ENCODE peak calls at places on chromosomes 16 and 17, in five cellular contexts. E is hepatocyte, S is PC-3, I is GM23338, R is A673. G is an unnamed sample.
A peak's percentile ranks its signal among the peaks of the same experiment; 100 is the strongest.

GRCh38 chr17:3693829-3694231 is 2.1 kb downstream of the P2RX5 start:
- DNase-seq in S (no peak), R (no peak), E (no peak), I (no peak), G (peak; percentile 24)

GRCh38 chr17:7922499-7923289 is 6.6 kb upstream of the RNF227 start:
- DNase-seq in E (peak; percentile 91), R (peak; percentile 35), S (no peak), I (peak; percentile 94), G (peak; percentile 62)

GRCh38 chr17:27473190-27473747 is 17.0 kb downstream of the KSR1 start:
- DNase-seq in E (no peak), R (no peak), S (no peak), I (no peak), G (no peak)

GRCh38 chr17:44000871-44001460 is 3.5 kb upstream of the NAGS start:
- DNase-seq in S (no peak), I (no peak), E (no peak), R (no peak), G (no peak)

GRCh38 chr16:89798832-89799370 is 17.5 kb downstream of the FANCA start:
- DNase-seq in E (no peak), S (no peak), R (no peak), I (no peak), G (no peak)

GRCh38 chr17:29918922-29919856 is 10.8 kb downstream of the SSH2 start:
- DNase-seq in E (no peak), S (peak; percentile 35), R (no peak), I (no peak), G (no peak)

GRCh38 chr17:49676276-49676868 is 1.5 kb downstream of the SPOP start:
- DNase-seq in I (peak; percentile 59), E (no peak), R (peak; percentile 25), S (no peak), G (peak; percentile 92)

GRCh38 chr16:87244646-87245197 is 72.5 kb downstream of the C16orf95 start:
- DNase-seq in S (no peak), I (no peak), E (no peak), R (no peak), G (no peak)

GRCh38 chr16:21184834-21185233 is 26.4 kb downstream of the LDAF1 start:
- DNase-seq in I (no peak), S (no peak), E (no peak), R (no peak), G (no peak)

GRCh38 chr16:60989592-60989991 is 1046.6 kb downstream of the CDH8 start:
- DNase-seq in S (no peak), I (no peak), R (peak; percentile 45), E (no peak), G (no peak)

DNA sequence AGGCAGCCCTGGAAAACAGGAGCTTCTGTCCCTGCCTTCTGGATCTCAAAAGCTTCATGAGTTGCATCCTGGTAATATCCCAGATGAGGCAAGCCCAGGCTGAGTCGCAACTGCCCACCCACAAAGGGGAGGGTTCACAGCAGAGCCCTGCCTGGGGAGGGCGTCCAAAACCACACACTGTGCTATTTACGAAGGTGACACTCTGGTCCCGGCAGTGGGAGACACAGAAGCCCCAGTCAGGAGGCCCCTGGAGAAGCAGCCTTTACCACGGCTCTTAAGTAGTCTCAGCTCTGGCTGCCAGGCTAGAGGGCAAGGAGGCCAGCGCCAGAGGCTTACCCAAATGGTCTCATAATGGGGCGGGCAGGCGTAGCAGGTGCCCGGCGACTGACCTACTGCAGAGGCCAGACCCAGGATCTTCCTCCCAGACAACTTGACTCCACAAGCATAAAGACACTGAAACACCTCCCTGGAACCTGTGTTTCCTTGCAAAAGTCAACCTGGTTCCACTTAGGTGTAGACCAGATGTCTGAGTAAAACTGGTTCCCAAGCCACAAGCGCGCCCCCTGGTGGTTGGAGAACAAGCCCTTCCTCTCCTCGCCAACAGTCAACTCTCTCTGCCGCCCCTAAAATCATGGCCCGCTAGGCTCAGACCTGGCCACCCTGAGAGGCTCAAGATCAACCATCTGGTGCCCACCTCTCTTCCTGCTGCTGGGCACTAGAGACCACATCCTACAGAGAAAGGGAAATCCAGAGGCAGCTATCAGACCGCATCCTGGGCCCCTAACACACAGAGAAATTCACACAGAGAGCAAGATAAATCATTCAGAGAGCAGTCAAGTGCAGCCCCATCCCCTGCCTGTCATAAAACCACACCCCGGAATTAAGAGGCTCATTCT is 5.2 kb downstream of the AXIN2 start:
- DNase-seq in E (peak; percentile 92), R (peak; percentile 83), S (peak; percentile 80), I (peak; percentile 94), G (peak; percentile 51)
- H3K4me3 ChIP-seq in E (no peak overlapping the region), R (no peak overlapping the region), S (no peak overlapping the region), I (peak overlapping the region; percentile 98), G (no peak overlapping the region)

GRCh38 chr17:6713918-6714271 is 726 bp upstream of the SLC13A5 start:
- DNase-seq in E (no peak), I (peak; percentile 53), S (no peak), R (no peak), G (no peak)

GRCh38 chr17:6714315-6714874 is 1.2 kb upstream of the SLC13A5 start:
- DNase-seq in I (no peak), R (no peak), S (no peak), E (no peak), G (no peak)

GRCh38 chr17:6712854-6713129 is 377 bp downstream of the SLC13A5 start:
- DNase-seq in R (no peak), S (no peak), E (no peak), I (no peak), G (no peak)

GRCh38 chr17:6712058-6712853 is 913 bp downstream of the SLC13A5 start:
- DNase-seq in R (peak; percentile 21), I (peak; percentile 78), E (peak; percentile 44), S (no peak), G (no peak)

DNA sequence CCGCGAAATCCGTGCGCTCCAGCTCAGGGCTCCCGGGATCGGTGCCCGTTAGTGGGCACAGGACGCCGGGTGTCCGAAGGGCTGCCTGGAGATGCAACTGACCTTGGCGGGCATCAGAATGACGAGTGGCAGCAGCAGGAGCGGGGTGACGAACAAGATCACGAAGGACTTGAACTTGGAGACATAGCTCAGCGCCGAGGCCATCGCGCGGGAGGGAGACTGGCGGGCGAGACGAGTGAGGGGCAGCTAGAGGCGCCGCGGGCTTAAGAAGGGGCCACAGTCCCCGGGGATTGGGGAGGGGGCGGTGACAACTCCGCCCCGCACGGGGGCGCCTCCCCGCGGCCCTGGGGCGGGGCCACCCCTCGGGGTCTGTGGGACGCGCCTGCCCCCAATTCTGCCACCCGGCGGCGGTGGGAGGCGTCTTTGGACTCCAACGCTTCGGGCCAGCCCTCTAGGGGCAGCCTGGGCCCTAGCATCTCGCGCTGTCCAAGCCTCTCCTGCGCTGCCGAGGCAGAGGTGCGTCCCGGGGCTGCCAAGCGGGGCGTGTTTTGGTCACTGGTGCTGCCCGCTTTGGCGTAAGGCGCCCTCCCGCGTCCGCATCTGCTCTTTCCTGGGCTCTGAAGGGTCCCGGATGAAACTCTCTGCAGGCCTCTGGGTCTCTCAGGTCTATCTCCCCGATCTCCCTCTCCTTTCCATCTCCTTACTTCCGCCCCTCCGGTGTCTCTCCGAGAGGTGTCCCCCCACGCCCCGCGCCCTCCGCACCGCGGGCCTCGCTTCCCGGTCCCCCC is at the start of gene SLC13A5:
- DNase-seq in R (peak; percentile 25), I (peak; percentile 91), S (no peak), E (peak; percentile 84), G (no peak)
- TF ChIP-seq EZH2 in R (peak; percentile 50), I (no peak), S (no peak), E (no peak), G (no peak)

GRCh38 chr17:9174779-9175574 is 153.7 kb downstream of the NTN1 start:
- DNase-seq in R (no peak), I (no peak), E (no peak), S (no peak), G (no peak)

GRCh38 chr17:9175700-9176467 is 154.6 kb downstream of the NTN1 start:
- DNase-seq in I (no peak), S (no peak), R (no peak), E (no peak), G (no peak)

GRCh38 chr17:9178319-9178718 is 157.0 kb downstream of the NTN1 start:
- DNase-seq in S (no peak), I (no peak), R (no peak), E (no peak), G (no peak)

GRCh38 chr17:9179602-9180001 is 158.3 kb downstream of the NTN1 start:
- DNase-seq in S (no peak), I (peak; percentile 41), E (no peak), R (no peak), G (no peak)

GRCh38 chr17:9177212-9177611 is 155.9 kb downstream of the NTN1 start:
- DNase-seq in S (no peak), E (no peak), I (no peak), R (no peak), G (no peak)
- H3K4me3 ChIP-seq in S (no peak overlapping the region), E (no peak overlapping the region), I (no peak overlapping the region), R (no peak overlapping the region), G (no peak overlapping the region)

DNA sequence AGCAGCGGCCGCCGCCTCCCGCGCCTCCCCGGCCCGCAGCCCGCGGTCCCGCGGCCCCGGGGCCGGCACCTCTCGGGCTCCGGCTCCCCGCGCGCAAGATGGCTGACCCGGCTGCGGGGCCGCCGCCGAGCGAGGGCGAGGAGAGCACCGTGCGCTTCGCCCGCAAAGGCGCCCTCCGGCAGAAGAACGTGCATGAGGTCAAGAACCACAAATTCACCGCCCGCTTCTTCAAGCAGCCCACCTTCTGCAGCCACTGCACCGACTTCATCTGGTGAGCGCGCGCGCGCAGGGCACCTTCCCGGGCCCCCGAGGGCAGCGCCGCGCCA is 258 bp downstream of the PRKCB start:
- DNase-seq in E (no peak), I (no peak), R (no peak), S (no peak), G (no peak)
- TF ChIP-seq EZH2 in E (no peak), I (no peak), R (no peak), S (no peak), G (no peak)

GRCh38 chr17:38509772-38510423 is 81.6 kb downstream of the ARHGAP23 start:
- DNase-seq in S (no peak), E (peak; percentile 40), I (peak; percentile 75), R (peak; percentile 12), G (no peak)
- H3K4me3 ChIP-seq in S (no peak overlapping the region), E (no peak overlapping the region), I (peak overlapping the region; percentile 61), R (peak overlapping the region; percentile 37), G (no peak overlapping the region)

GRCh38 chr16:10181196-10182162 is 749 bp downstream of the GRIN2A start:
- DNase-seq in S (peak; percentile 59), R (peak; percentile 75), E (peak; percentile 88), I (peak; percentile 88), G (peak; percentile 61)

GRCh38 chr16:10180771-10181163 is 1.5 kb downstream of the GRIN2A start:
- DNase-seq in E (peak; percentile 70), I (peak; percentile 97), R (peak; percentile 72), S (no peak), G (peak; percentile 50)

GRCh38 chr16:10183606-10183959 is 1.4 kb upstream of the GRIN2A start:
- DNase-seq in R (no peak), S (no peak), I (peak; percentile 26), E (no peak), G (no peak)

GRCh38 chr16:10180042-10180770 is 2.0 kb downstream of the GRIN2A start:
- DNase-seq in S (no peak), E (no peak), R (no peak), I (no peak), G (no peak)

DNA sequence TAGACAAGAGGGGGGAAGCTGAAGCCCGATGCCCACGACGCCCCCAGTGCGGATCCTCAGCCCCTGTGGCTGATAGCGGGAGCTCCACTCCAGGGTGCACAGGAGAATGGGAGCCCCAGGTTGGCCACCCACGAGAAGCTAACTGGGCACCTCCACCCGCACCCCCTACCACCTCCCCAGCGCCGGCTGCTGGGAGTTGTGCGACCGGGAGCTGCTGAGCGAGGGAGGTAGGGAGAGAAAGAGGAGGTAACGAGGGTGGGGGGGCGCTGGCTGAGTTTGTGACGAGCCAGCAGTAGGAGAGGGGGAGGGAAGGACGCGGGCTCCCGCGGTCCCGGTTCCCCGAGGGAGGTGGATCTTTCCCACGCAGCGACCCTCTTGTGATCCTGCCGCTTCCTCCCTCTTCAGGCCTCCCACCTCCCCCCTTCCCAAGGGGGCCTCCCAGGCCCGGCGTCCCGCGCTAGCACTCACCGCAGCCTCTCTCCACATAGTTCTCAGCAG is at the start of gene GRIN2A:
- DNase-seq in R (no peak), I (peak; percentile 57), E (no peak), S (no peak), G (no peak)
- TF ChIP-seq EZH2 in R (no peak), I (no peak), E (no peak), S (no peak), G (no peak)